ENCODE peak calls at places on chromosomes 1 and 21, in eight cellular contexts. Z is stimulated activated CD8-positive, alpha-beta memory T cell treated with anti-CD3 and anti-CD28 coated beads, Interleukin-7, amount 100 ng/mL, for 1 hour; X is activated T-helper 1 cell treated with Interleukin-2 at 50 U/mL for 16 hours; K is stimulated activated CD4-positive, alpha-beta T cell treated with anti-CD3 and anti-CD28 coated beads, Interleukin-4, amount 100 ng/mL, for 48 hours; D is nephron progenitor cell; Q is amygdala; S is fibroblast of lung; F is activated CD4-positive, alpha-beta T cell treated with anti-CD3 and anti-CD28 coated beads, Interleukin-2, amount 50 U/mL, for 1 hour. G is an unnamed sample.

GRCh38 chr1:221813887-221814286 is 72.0 kb upstream of the DUSP10 start:
- DNase-seq in Z (no peak), X (no peak), K (no peak), D (no peak), Q (no peak), S (peak; percentile 42), F (no peak), G (no peak)

GRCh38 chr1:113320272-113320671 is 70.0 kb upstream of the MAGI3 start:
- DNase-seq in Z (no peak), X (no peak), K (no peak), D (no peak), Q (no peak), S (no peak), F (no peak), G (no peak)

GRCh38 chr1:168636200-168636599 is 59.8 kb downstream of the XCL1 start:
- DNase-seq in Z (no peak), X (no peak), K (no peak), D (no peak), Q (no peak), S (no peak), F (no peak), G (peak; percentile 43)

GRCh38 chr1:206955476-206956312 is 9.4 kb upstream of the PIGR start:
- DNase-seq in Z (no peak), X (no peak), K (no peak), D (no peak), Q (no peak), S (peak; percentile 9), F (no peak), G (no peak)

GRCh38 chr21:37074195-37074510 is 1.1 kb downstream of the TTC3 start:
- DNase-seq in Z (no peak), X (no peak), K (no peak), D (peak; percentile 35), Q (no peak), S (no peak), F (no peak), G (peak; percentile 2)

GRCh38 chr1:43835141-43836021 is 98.2 kb upstream of the ARTN start:
- DNase-seq in Z (no peak), X (no peak), K (no peak), D (no peak), Q (no peak), S (peak; percentile 97), F (no peak), G (peak; percentile 85)

GRCh38 chr1:33163621-33164071 is 18.2 kb downstream of the TRIM62 start:
- DNase-seq in Z (no peak), X (no peak), K (no peak), D (peak; percentile 71), Q (no peak), S (peak; percentile 93), F (no peak), G (no peak)

GRCh38 chr1:8120693-8121260 is 94.7 kb upstream of the ERRFI1 start:
- DNase-seq in Z (no peak), X (no peak), K (no peak), D (no peak), Q (no peak), S (peak; percentile 74), F (no peak), G (no peak)

GRCh38 chr1:76230894-76231293 is 156.3 kb downstream of the ST6GALNAC3 start:
- DNase-seq in Z (no peak), X (no peak), K (no peak), D (no peak), Q (no peak), S (no peak), F (no peak), G (no peak)

GRCh38 chr1:171655215-171656116 is 3.0 kb upstream of the MYOC start:
- DNase-seq in Z (peak; percentile 45), X (peak; percentile 23), K (peak; percentile 77), D (peak; percentile 80), Q (peak; percentile 13), S (peak; percentile 38), F (peak; percentile 64), G (peak; percentile 61)

GRCh38 chr1:240533154-240533780 is 78.7 kb downstream of the GREM2 start:
- DNase-seq in Z (no peak), X (no peak), K (no peak), D (no peak), Q (no peak), S (no peak), F (no peak), G (no peak)

GRCh38 chr1:185412385-185413074 is 95.5 kb upstream of the IVNS1ABP start:
- DNase-seq in Z (no peak), X (no peak), K (no peak), D (no peak), Q (no peak), S (no peak), F (no peak), G (no peak)

GRCh38 chr1:155136728-155137127 is 1.1 kb downstream of the SLC50A1 start:
- DNase-seq in Z (no peak), X (no peak), K (no peak), D (no peak), Q (no peak), S (no peak), F (no peak), G (no peak)

G was measured in HCEC 1CT.